ENCODE peak calls at places on chromosomes 3 and 15, in four cellular contexts. Y, I, M and H are unnamed samples.

GRCh38 chr3:123664771-123665170 is 79.9 kb upstream of the HACD2 start:
- DNase-seq in Y (no peak), I (no peak), M (no peak), H (no peak)

GRCh38 chr3:90031121-90031520 is 923.7 kb downstream of the EPHA3 start:
- DNase-seq in Y (no peak), I (no peak), M (no peak), H (no peak)

GRCh38 chr3:148227534-148227933 is 470.2 kb upstream of the AGTR1 start:
- DNase-seq in Y (no peak), I (no peak), M (no peak), H (no peak)

GRCh38 chr3:45647148-45647619 is 42.0 kb upstream of the SACM1L start:
- DNase-seq in Y (no peak), I (no peak), M (no peak), H (peak; percentile 53)

GRCh38 chr15:59174846-59175831 is 31.5 kb upstream of the LDHAL6B start:
- DNase-seq in Y (no peak), I (no peak), M (peak; percentile 32), H (peak; percentile 83)

GRCh38 chr3:23672628-23673027 is 133.1 kb upstream of the UBE2E1 start:
- DNase-seq in Y (no peak), I (no peak), M (no peak), H (no peak)

GRCh38 chr3:48400824-48401433 is 28.9 kb downstream of the FBXW12 start:
- DNase-seq in Y (peak; percentile 46), I (peak; percentile 51), M (no peak), H (no peak)

GRCh38 chr15:60397772-60398445 is at the start of gene ANXA2:
- DNase-seq in Y (peak; percentile 79), I (peak; percentile 86), M (peak; percentile 88), H (peak; percentile 85)

GRCh38 chr3:72336821-72337479 is 511.3 kb downstream of the SHQ1 start:
- DNase-seq in Y (no peak), I (peak; percentile 94), M (peak; percentile 87), H (no peak)

GRCh38 chr15:43214169-43214568 is 6.6 kb downstream of the EPB42 start:
- DNase-seq in Y (no peak), I (no peak), M (no peak), H (no peak)

GRCh38 chr3:188687389-188687788 is 484.4 kb upstream of the TPRG1 start:
- DNase-seq in Y (no peak), I (no peak), M (no peak), H (peak; percentile 43)

GRCh38 chr3:55608266-55608937 is 121.3 kb upstream of the WNT5A start:
- DNase-seq in Y (no peak), I (no peak), M (no peak), H (no peak)

GRCh38 chr3:109023656-109024254 is 70.1 kb upstream of the GUCA1C start:
- DNase-seq in Y (peak; percentile 6), I (peak; percentile 23), M (no peak), H (peak; percentile 15)

GRCh38 chr15:74318376-74319137 is 48.9 kb downstream of the CYP11A1 start:
- DNase-seq in Y (no peak), I (no peak), M (peak; percentile 49), H (peak; percentile 35)

GRCh38 chr3:133733226-133733625 is 13.0 kb upstream of the TF start:
- DNase-seq in Y (no peak), I (no peak), M (no peak), H (no peak)

GRCh38 chr3:133943639-133944131 is 48.0 kb upstream of the RAB6B start:
- DNase-seq in Y (no peak), I (no peak), M (no peak), H (peak; percentile 80)

GRCh38 chr3:134345202-134345601 is 29.0 kb downstream of the AMOTL2 start:
- DNase-seq in Y (no peak), I (no peak), M (no peak), H (no peak)

GRCh38 chr15:40511472-40512133 is 40.8 kb downstream of the CHST14 start:
- DNase-seq in Y (no peak), I (peak; percentile 92), M (peak; percentile 89), H (no peak)

GRCh38 chr15:40266828-40267304 is 16.0 kb downstream of the ANKRD63 start:
- DNase-seq in Y (no peak), I (peak; percentile 75), M (no peak), H (peak; percentile 89)

GRCh38 chr3:108305484-108306172 is 9.3 kb downstream of the HHLA2 start:
- DNase-seq in Y (no peak), I (no peak), M (peak; percentile 15), H (no peak)

GRCh38 chr3:71064288-71064975 is 519.1 kb downstream of the FOXP1 start:
- DNase-seq in Y (peak; percentile 50), I (peak; percentile 76), M (no peak), H (peak; percentile 45)

GRCh38 chr3:31370681-31371080 is 162.0 kb upstream of the STT3B start:
- DNase-seq in Y (no peak), I (no peak), M (no peak), H (no peak)

GRCh38 chr3:196274585-196274984 is 12.9 kb downstream of the PCYT1A start:
- DNase-seq in Y (peak; percentile 31), I (no peak), M (no peak), H (no peak)

GRCh38 chr3:45878124-45878523 is 8.2 kb upstream of the CCR9 start:
- DNase-seq in Y (no peak), I (no peak), M (no peak), H (no peak)

GRCh38 chr3:117105650-117106049 is 396.1 kb downstream of the TUSC7 start:
- DNase-seq in Y (no peak), I (no peak), M (no peak), H (peak; percentile 65)

GRCh38 chr3:67976683-67977082 is 322.3 kb upstream of the SUCLG2 start:
- DNase-seq in Y (no peak), I (no peak), M (no peak), H (no peak)

GRCh38 chr15:25501828-25502446 is 63.1 kb upstream of the UBE3A start:
- DNase-seq in Y (no peak), I (no peak), M (no peak), H (no peak)

GRCh38 chr3:66797916-66798560 is 200.1 kb upstream of the KBTBD8 start:
- DNase-seq in Y (no peak), I (peak; percentile 24), M (peak; percentile 14), H (no peak)

GRCh38 chr15:96342143-96342466 is 11.6 kb downstream of the NR2F2 start:
- DNase-seq in Y (no peak), I (no peak), M (no peak), H (no peak)

GRCh38 chr15:96342611-96343528 is 12.4 kb downstream of the NR2F2 start:
- DNase-seq in Y (no peak), I (peak; percentile 67), M (no peak), H (no peak)

GRCh38 chr15:96344120-96344705 is 13.7 kb downstream of the NR2F2 start:
- DNase-seq in Y (no peak), I (no peak), M (no peak), H (no peak)

GRCh38 chr15:96344706-96345559 is 14.4 kb downstream of the NR2F2 start:
- DNase-seq in Y (no peak), I (peak; percentile 67), M (no peak), H (no peak)

DNA sequence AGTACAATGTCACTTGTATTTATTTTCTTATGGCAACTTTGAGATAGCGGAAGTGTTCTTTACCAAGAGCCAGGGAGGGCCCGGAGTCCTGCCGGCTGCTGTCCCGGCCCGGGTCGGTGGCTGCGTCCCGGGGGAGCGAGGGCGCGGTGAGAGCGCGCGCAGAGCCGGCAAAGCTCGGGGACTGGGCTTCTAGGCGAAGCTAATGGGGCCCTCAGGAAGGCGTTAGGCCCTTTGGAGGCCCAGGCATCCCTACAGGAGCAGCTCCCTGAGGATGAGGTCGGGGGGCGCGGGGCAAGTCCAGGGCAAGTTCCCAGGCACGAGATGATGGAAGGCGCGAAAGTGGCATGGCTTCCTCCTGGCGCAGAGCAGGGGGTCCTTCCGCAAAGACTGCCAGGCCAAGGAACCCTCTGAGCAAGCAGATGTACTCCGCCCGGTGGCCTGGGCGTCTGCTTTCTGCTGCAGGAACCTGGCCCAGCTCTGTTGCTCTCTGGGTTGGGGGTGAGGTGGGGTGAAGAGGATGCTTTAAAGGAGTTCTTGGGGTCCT is 13.1 kb downstream of the NR2F2 start:
- DNase-seq in Y (no peak), I (peak; percentile 60), M (no peak), H (no peak)
- H3K27ac ChIP-seq in Y (no peak overlapping the region), I (peak overlapping the region; percentile 98), M (peak overlapping the region; percentile 96), H (no peak overlapping the region)

GRCh38 chr15:80562033-80562432 is 133.1 kb upstream of the ABHD17C start:
- DNase-seq in Y (no peak), I (no peak), M (no peak), H (no peak)
- H3K27me3 ChIP-seq in Y (no peaks in the 10 kb centered on the region), I (no peaks in the 10 kb centered on the region), M (peaks cover 5% of the 10 kb centered on the region), H (no peaks in the 10 kb centered on the region)

DNA sequence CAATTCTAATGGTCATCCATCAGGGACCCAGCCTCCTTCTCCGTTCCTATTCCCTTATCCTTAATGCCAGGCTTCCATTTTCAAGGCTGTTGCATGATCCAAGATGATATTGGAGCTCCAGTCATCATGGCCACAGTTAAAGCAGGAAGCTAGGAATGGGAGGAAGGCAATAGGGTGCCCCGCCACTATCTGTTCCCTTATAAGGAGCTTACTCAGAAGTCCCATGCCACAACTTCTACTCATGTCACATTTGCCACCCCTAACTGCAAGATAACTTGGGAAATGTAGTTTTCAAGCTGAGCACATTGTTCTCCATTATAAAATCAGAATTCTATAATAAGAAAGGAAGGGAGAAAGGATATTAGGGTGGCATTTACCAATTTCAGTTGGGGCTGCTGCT is 38.6 kb upstream of the SPSB4 start:
- DNase-seq in Y (no peak), I (no peak), M (no peak), H (no peak)
- H3K4me1 ChIP-seq in Y (peaks cover 13% of the 10 kb centered on the region), I (peaks cover 2% of the 10 kb centered on the region), M (peaks cover 6% of the 10 kb centered on the region), H (no peaks in the 10 kb centered on the region)

GRCh38 chr15:55552926-55553325 is 35.2 kb downstream of the PYGO1 start:
- DNase-seq in Y (no peak), I (no peak), M (peak; percentile 37), H (no peak)
- H3K27ac ChIP-seq in Y (no peak overlapping the region), I (no peak overlapping the region), M (no peak overlapping the region), H (no peak overlapping the region)

DNA sequence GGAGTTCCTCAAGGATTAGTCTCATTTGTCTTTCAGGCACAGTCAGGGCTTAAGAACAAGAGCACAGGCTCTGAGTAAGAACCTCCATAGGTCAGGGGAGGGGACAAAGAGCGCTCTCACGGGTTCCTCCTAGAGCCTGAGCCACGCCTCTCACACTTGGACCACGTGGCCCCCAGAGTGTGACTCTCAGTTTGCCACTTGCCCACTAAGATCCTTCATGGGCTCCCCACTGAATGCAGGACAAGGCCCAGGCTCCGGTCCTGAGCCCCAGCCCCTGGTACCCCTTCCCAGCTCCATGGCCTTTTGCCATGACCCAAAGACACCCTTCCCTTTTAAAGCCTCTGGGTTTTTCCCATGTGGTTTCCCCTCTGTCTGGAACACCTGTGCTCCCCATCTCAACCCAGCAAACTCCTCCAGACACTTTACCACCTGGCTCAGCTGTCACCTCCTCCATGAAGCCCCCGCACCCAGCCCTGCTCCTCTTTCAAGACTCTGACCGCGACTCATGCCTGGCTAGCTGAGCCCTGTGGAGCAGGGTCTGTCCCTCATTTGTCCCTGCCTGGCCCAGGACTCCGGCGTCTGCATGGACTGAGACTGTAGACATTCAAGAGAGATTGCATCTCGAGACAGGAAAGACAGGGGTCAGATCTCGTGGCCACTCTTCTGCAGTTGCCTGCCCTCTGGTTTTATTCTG is 32.7 kb downstream of the IQSEC1 start:
- DNase-seq in Y (peak; percentile 22), I (no peak), M (no peak), H (no peak)
- H3K27me3 ChIP-seq in Y (no peaks in the 10 kb centered on the region), I (no peaks in the 10 kb centered on the region), M (no peaks in the 10 kb centered on the region), H (peaks cover 16% of the 10 kb centered on the region)